ENCODE peak calls at places on chromosomes 16 and 17, in eight cellular contexts. P is HEK293T, E is retina, C is AG04450, H is activated T-cell treated with anti-CD3 and anti-CD28 coated beads for 1 hour, T is astrocyte of the cerebellum, M is hippocampal formation, N is OCI-M1. J is an unnamed sample.
A peak's percentile ranks its signal among the peaks of the same experiment; 100 is the strongest.

GRCh38 chr17:78862073-78863023 is 21.7 kb upstream of the USP36 start:
- DNase-seq in E (no peak), T (peak; percentile 94), N (peak; percentile 74), C (peak; percentile 93), P (no peak), M (no peak), H (no peak), J (peak; percentile 94)

GRCh38 chr17:8162997-8163977 is 539 bp upstream of the VAMP2 start:
- DNase-seq in T (no peak), M (no peak), C (no peak), H (no peak), N (no peak), P (peak; percentile 72), E (peak; percentile 72), J (peak; percentile 43)

GRCh38 chr16:48137822-48138221 is 18.0 kb downstream of the ABCC12 start:
- DNase-seq in T (no peak), P (no peak), C (no peak), E (no peak), N (no peak), M (no peak), H (no peak), J (no peak)

GRCh38 chr17:679491-679890 is 35.1 kb downstream of the VPS53 start:
- DNase-seq in E (no peak), H (no peak), P (no peak), C (no peak), N (no peak), T (no peak), M (no peak), J (no peak)

GRCh38 chr16:27430923-27431484 is 29.0 kb downstream of the IL21R start:
- DNase-seq in N (peak; percentile 90), M (no peak), E (no peak), H (no peak), C (no peak), P (no peak), T (no peak), J (no peak)

GRCh38 chr17:9115446-9116265 is 94.3 kb downstream of the NTN1 start:
- DNase-seq in C (no peak), H (peak; percentile 20), N (peak; percentile 48), T (peak; percentile 8), P (peak; percentile 52), M (peak; percentile 24), E (peak; percentile 77), J (peak; percentile 48)

GRCh38 chr16:53745753-53746258 is 41.9 kb downstream of the FTO start:
- DNase-seq in P (peak; percentile 25), M (no peak), T (no peak), C (no peak), H (no peak), E (no peak), N (peak; percentile 3), J (peak; percentile 47)

GRCh38 chr16:77457046-77457445 is 22.2 kb upstream of the ADAMTS18 start:
- DNase-seq in P (no peak), H (no peak), N (no peak), M (no peak), C (no peak), T (no peak), E (no peak), J (no peak)

GRCh38 chr17:7650509-7651096 is at the start of gene ATP1B2:
- DNase-seq in P (peak; percentile 87), H (peak; percentile 61), E (peak; percentile 86), C (no peak), N (peak; percentile 90), M (no peak), T (no peak), J (peak; percentile 49)

J was measured in adipocyte.